ENCODE peak calls at places on chromosomes 16 and 17, in nine cellular contexts. D, E, N, V, U, Z, R, J and X are unnamed samples.

GRCh38 chr16:1708083-1708767 is 2.2 kb downstream of the MAPK8IP3 start:
- DNase-seq in D (no peak), E (no peak), N (no peak), V (no peak), U (no peak), Z (no peak), R (no peak), J (no peak), X (no peak)

GRCh38 chr17:75181608-75182318 is 996 bp downstream of the SUMO2 start:
- DNase-seq in D (no peak), E (peak; percentile 26), N (no peak), V (no peak), U (no peak), Z (no peak), R (no peak), J (peak; percentile 50), X (peak; percentile 35)

GRCh38 chr16:68539704-68540370 is 746 bp downstream of the ZFP90 start:
- DNase-seq in D (peak; percentile 18), E (no peak), N (no peak), V (no peak), U (no peak), Z (no peak), R (no peak), J (peak; percentile 45), X (no peak)

GRCh38 chr17:63827801-63828221 is 348 bp upstream of the FTSJ3 start:
- DNase-seq in D (no peak), E (no peak), N (no peak), V (no peak), U (no peak), Z (no peak), R (no peak), J (no peak), X (no peak)

GRCh38 chr17:8152981-8153549 is 861 bp upstream of the PER1 start:
- DNase-seq in D (no peak), E (no peak), N (no peak), V (peak; percentile 55), U (no peak), Z (no peak), R (no peak), J (no peak), X (no peak)

GRCh38 chr17:39152134-39152884 is 872 bp upstream of the PLXDC1 start:
- DNase-seq in D (no peak), E (no peak), N (peak; percentile 6), V (no peak), U (no peak), Z (no peak), R (peak; percentile 25), J (peak; percentile 62), X (no peak)

GRCh38 chr16:73002836-73003235 is 45.1 kb downstream of the ZFHX3 start:
- DNase-seq in D (peak; percentile 75), E (no peak), N (no peak), V (no peak), U (no peak), Z (no peak), R (no peak), J (no peak), X (no peak)

GRCh38 chr16:16992986-16993783 is 477.6 kb downstream of the XYLT1 start:
- DNase-seq in D (no peak), E (no peak), N (no peak), V (no peak), U (no peak), Z (no peak), R (no peak), J (peak; percentile 13), X (no peak)

GRCh38 chr17:68456529-68457167 is 648 bp downstream of the WIPI1 start:
- DNase-seq in D (peak; percentile 94), E (no peak), N (peak; percentile 73), V (peak; percentile 80), U (peak; percentile 88), Z (no peak), R (peak; percentile 47), J (peak; percentile 88), X (no peak)

GRCh38 chr16:48366165-48367093 is 18.8 kb downstream of the SIAH1 start:
- DNase-seq in D (peak; percentile 94), E (peak; percentile 19), N (peak; percentile 50), V (no peak), U (peak; percentile 96), Z (peak; percentile 67), R (peak; percentile 57), J (peak; percentile 62), X (peak; percentile 32)

GRCh38 chr17:81406117-81406953 is 11.1 kb downstream of the BAHCC1 start:
- DNase-seq in D (no peak), E (no peak), N (no peak), V (no peak), U (no peak), Z (no peak), R (peak; percentile 68), J (no peak), X (no peak)

GRCh38 chr16:89453662-89454321 is 36.6 kb downstream of the ANKRD11 start:
- DNase-seq in D (no peak), E (no peak), N (no peak), V (no peak), U (no peak), Z (no peak), R (peak; percentile 41), J (peak; percentile 38), X (no peak)

GRCh38 chr16:89370081-89370511 is 120.3 kb downstream of the ANKRD11 start:
- DNase-seq in D (peak; percentile 66), E (no peak), N (no peak), V (no peak), U (no peak), Z (no peak), R (no peak), J (no peak), X (no peak)

GRCh38 chr17:53012364-53012763 is 810.4 kb upstream of the KIF2B start:
- DNase-seq in D (no peak), E (no peak), N (no peak), V (no peak), U (no peak), Z (no peak), R (no peak), J (peak; percentile 13), X (no peak)

GRCh38 chr17:55285340-55286301 is 20.9 kb downstream of the HLF start:
- DNase-seq in D (peak; percentile 56), E (no peak), N (no peak), V (no peak), U (peak; percentile 97), Z (no peak), R (no peak), J (no peak), X (no peak)

GRCh38 chr17:77286641-77287431 is 146.1 kb downstream of the SEC14L1 start:
- DNase-seq in D (peak; percentile 20), E (no peak), N (peak; percentile 84), V (peak; percentile 92), U (no peak), Z (no peak), R (no peak), J (no peak), X (no peak)

GRCh38 chr17:64060331-64060730 is 39.9 kb upstream of the ICAM2 start:
- DNase-seq in D (no peak), E (no peak), N (no peak), V (no peak), U (no peak), Z (no peak), R (no peak), J (no peak), X (no peak)

GRCh38 chr17:82884341-82884871 is 44.6 kb upstream of the ZNF750 start:
- DNase-seq in D (no peak), E (no peak), N (no peak), V (peak; percentile 69), U (no peak), Z (no peak), R (no peak), J (no peak), X (no peak)

GRCh38 chr17:45722161-45722560 is 62.0 kb upstream of the CRHR1 start:
- DNase-seq in D (no peak), E (no peak), N (no peak), V (no peak), U (no peak), Z (no peak), R (peak; percentile 52), J (peak; percentile 83), X (no peak)

GRCh38 chr17:38730526-38731379 is 612 bp downstream of the CISD3 start:
- DNase-seq in D (peak; percentile 58), E (no peak), N (peak; percentile 83), V (peak; percentile 97), U (no peak), Z (no peak), R (no peak), J (peak; percentile 51), X (no peak)

GRCh38 chr16:85613609-85614337 is 651 bp downstream of the GSE1 start:
- DNase-seq in D (no peak), E (no peak), N (peak; percentile 41), V (peak; percentile 89), U (no peak), Z (no peak), R (peak; percentile 71), J (peak; percentile 93), X (no peak)

GRCh38 chr16:4415538-4416199 is 727 bp downstream of the CORO7 start:
- DNase-seq in D (no peak), E (peak; percentile 34), N (no peak), V (peak; percentile 84), U (no peak), Z (no peak), R (peak; percentile 37), J (peak; percentile 46), X (peak; percentile 34)

GRCh38 chr17:61480414-61480807 is 28.2 kb downstream of the TBX4 start:
- DNase-seq in D (no peak), E (no peak), N (no peak), V (no peak), U (no peak), Z (no peak), R (no peak), J (no peak), X (no peak)

GRCh38 chr17:58521680-58522079 is 7.2 kb upstream of the MTMR4 start:
- DNase-seq in D (no peak), E (no peak), N (no peak), V (no peak), U (no peak), Z (no peak), R (no peak), J (no peak), X (no peak)

GRCh38 chr17:59695943-59696681 is 11.1 kb downstream of the PTRH2 start:
- DNase-seq in D (peak; percentile 58), E (no peak), N (no peak), V (no peak), U (peak; percentile 53), Z (no peak), R (no peak), J (no peak), X (no peak)